ENCODE peak calls at places on chromosomes 16 and 17, in eight cellular contexts. M is germinal center; A is CD4-positive, alpha-beta memory T cell; Q is T-helper 17 cell; O is left kidney; F is thoracic aorta; J is fibroblast of mammary gland; E is tibial artery. W is an unnamed sample.

GRCh38 chr16:57666353-57667068 is 1.6 kb upstream of the ADGRG3 start:
- DNase-seq in M (no peak), A (no peak), Q (no peak), O (no peak), F (no peak), J (no peak), E (no peak), W (no peak)

GRCh38 chr17:6110088-6110487 is 39.9 kb downstream of the WSCD1 start:
- DNase-seq in M (no peak), A (no peak), Q (no peak), O (no peak), F (no peak), J (no peak), E (no peak), W (no peak)

GRCh38 chr16:50884066-50884860 is 142.4 kb downstream of the CYLD start:
- DNase-seq in M (peak), A (no peak), Q (peak), O (no peak), F (no peak), J (no peak), E (no peak), W (no peak)

GRCh38 chr16:27112093-27112811 is 45.5 kb downstream of the C16orf82 start:
- DNase-seq in M (no peak), A (no peak), Q (no peak), O (no peak), F (no peak), J (no peak), E (peak), W (no peak)

GRCh38 chr17:4580291-4580690 is 4.0 kb upstream of the SMTNL2 start:
- DNase-seq in M (no peak), A (no peak), Q (no peak), O (peak), F (no peak), J (no peak), E (no peak), W (no peak)

GRCh38 chr17:69357701-69358100 is 30.8 kb upstream of the ABCA5 start:
- DNase-seq in M (no peak), A (no peak), Q (no peak), O (no peak), F (no peak), J (peak), E (no peak), W (no peak)

GRCh38 chr16:2776500-2777139 is 460 bp downstream of the ELOB start:
- DNase-seq in M (peak), A (no peak), Q (no peak), O (no peak), F (no peak), J (no peak), E (no peak), W (no peak)

GRCh38 chr16:84479716-84480450 is 24.6 kb downstream of the MEAK7 start:
- DNase-seq in M (no peak), A (no peak), Q (no peak), O (no peak), F (no peak), J (no peak), E (no peak), W (no peak)

GRCh38 chr16:78562650-78563049 is 463.2 kb downstream of the WWOX start:
- DNase-seq in M (no peak), A (no peak), Q (no peak), O (no peak), F (no peak), J (no peak), E (no peak), W (no peak)

GRCh38 chr17:1109606-1110523 is 69.9 kb downstream of the ABR start:
- DNase-seq in M (no peak), A (no peak), Q (no peak), O (peak), F (no peak), J (no peak), E (no peak), W (no peak)

GRCh38 chr17:65956814-65957213 is 235.1 kb downstream of the CEP112 start:
- DNase-seq in M (no peak), A (no peak), Q (no peak), O (no peak), F (no peak), J (no peak), E (no peak), W (no peak)

GRCh38 chr17:56431736-56432135 is 161.8 kb upstream of the NOG start:
- DNase-seq in M (no peak), A (no peak), Q (no peak), O (no peak), F (no peak), J (no peak), E (no peak), W (no peak)

GRCh38 chr16:58461056-58461455 is 38.9 kb upstream of the NDRG4 start:
- DNase-seq in M (no peak), A (no peak), Q (no peak), O (no peak), F (no peak), J (no peak), E (no peak), W (no peak)

GRCh38 chr16:19071811-19072777 is 4.7 kb downstream of the COQ7 start:
- DNase-seq in M (peak), A (peak), Q (no peak), O (peak), F (no peak), J (peak), E (no peak), W (no peak)

GRCh38 chr16:81523387-81524115 is 78.9 kb downstream of the CMIP start:
- DNase-seq in M (no peak), A (no peak), Q (no peak), O (no peak), F (no peak), J (peak), E (no peak), W (no peak)

GRCh38 chr16:85602831-85603755 is 10.0 kb upstream of the GSE1 start:
- DNase-seq in M (no peak), A (no peak), Q (no peak), O (peak), F (no peak), J (no peak), E (no peak), W (no peak)

GRCh38 chr17:22266231-22266630 is 573.9 kb downstream of the KCNJ18 start:
- DNase-seq in M (no peak), A (no peak), Q (no peak), O (no peak), F (no peak), J (peak), E (no peak), W (no peak)

GRCh38 chr16:8950580-8951077 is 13.1 kb downstream of the USP7 start:
- DNase-seq in M (no peak), A (no peak), Q (no peak), O (no peak), F (no peak), J (peak), E (no peak), W (no peak)

GRCh38 chr17:12421646-12422306 is 243.9 kb upstream of the MYOCD start:
- DNase-seq in M (peak), A (no peak), Q (no peak), O (no peak), F (no peak), J (no peak), E (no peak), W (no peak)

GRCh38 chr16:27378871-27379580 is 22.9 kb upstream of the IL21R start:
- DNase-seq in M (no peak), A (no peak), Q (no peak), O (no peak), F (no peak), J (no peak), E (peak), W (no peak)

GRCh38 chr16:10964891-10965326 is 20.5 kb downstream of the CLEC16A start:
- DNase-seq in M (no peak), A (peak), Q (peak), O (no peak), F (no peak), J (no peak), E (no peak), W (no peak)

GRCh38 chr17:66540131-66540781 is 237.8 kb downstream of the PRKCA start:
- DNase-seq in M (no peak), A (no peak), Q (no peak), O (peak), F (no peak), J (peak), E (no peak), W (peak)

GRCh38 chr17:58415371-58416055 is 1.8 kb downstream of the RNF43 start:
- DNase-seq in M (no peak), A (no peak), Q (no peak), O (peak), F (no peak), J (no peak), E (no peak), W (no peak)

GRCh38 chr17:8894189-8894611 is 26.7 kb upstream of the PIK3R6 start:
- DNase-seq in M (no peak), A (no peak), Q (no peak), O (peak), F (no peak), J (no peak), E (peak), W (no peak)

GRCh38 chr17:29753845-29754439 is 131.2 kb upstream of the CORO6 start:
- DNase-seq in M (no peak), A (no peak), Q (no peak), O (no peak), F (no peak), J (no peak), E (no peak), W (no peak)

GRCh38 chr16:10871157-10871991 is 5.6 kb upstream of the CIITA start:
- DNase-seq in M (no peak), A (no peak), Q (no peak), O (peak), F (no peak), J (peak), E (peak), W (no peak)

GRCh38 chr17:40542562-40543411 is 22.5 kb downstream of the CCR7 start:
- DNase-seq in M (no peak), A (no peak), Q (peak), O (peak), F (no peak), J (peak), E (peak), W (peak)

GRCh38 chr16:64615647-64616280 is 506.1 kb downstream of the CDH11 start:
- DNase-seq in M (no peak), A (no peak), Q (no peak), O (peak), F (no peak), J (no peak), E (peak), W (peak)

GRCh38 chr16:15435216-15435864 is 952 bp downstream of the BMERB1 start:
- DNase-seq in M (no peak), A (no peak), Q (no peak), O (peak), F (no peak), J (no peak), E (peak), W (no peak)

GRCh38 chr17:75749545-75750389 is 15.2 kb downstream of the GALK1 start:
- DNase-seq in M (peak), A (peak), Q (peak), O (peak), F (peak), J (peak), E (peak), W (no peak)

GRCh38 chr16:48611329-48612137 is 1.6 kb upstream of the N4BP1 start:
- DNase-seq in M (no peak), A (peak), Q (peak), O (no peak), F (no peak), J (no peak), E (no peak), W (no peak)

GRCh38 chr17:49565948-49566491 is 9.7 kb upstream of the NXPH3 start:
- DNase-seq in M (no peak), A (no peak), Q (no peak), O (peak), F (peak), J (peak), E (peak), W (no peak)

GRCh38 chr17:81419333-81419885 is 24.2 kb downstream of the BAHCC1 start:
- DNase-seq in M (no peak), A (no peak), Q (no peak), O (peak), F (peak), J (peak), E (peak), W (peak)